ENCODE peak calls at places on chromosomes 5 and 9, in four cellular contexts. C, P, U and Q are unnamed samples. For H4K20me1, the result is how much of the 10 kb centered on the place peaks cover.

GRCh38 chr9:112971415-112971814 is 40.6 kb downstream of the ZNF883 start:
- DNase-seq in C (peak), P (no peak), U (peak), Q (peak)

GRCh38 chr5:1391691-1392090 is 46.8 kb upstream of the CLPTM1L start:
- DNase-seq in C (no peak), P (no peak), U (no peak), Q (no peak)

GRCh38 chr9:21392270-21392669 is 7.1 kb upstream of the IFNA2 start:
- DNase-seq in C (peak), P (no peak), U (peak), Q (peak)

GRCh38 chr5:14302343-14302742 is 159.2 kb downstream of the TRIO start:
- DNase-seq in C (no peak), P (no peak), U (no peak), Q (no peak)

GRCh38 chr5:127871448-127872153 is 168.4 kb downstream of the CCDC192 start:
- DNase-seq in C (no peak), P (no peak), U (no peak), Q (no peak)

GRCh38 chr9:137426018-137426681 is 3.0 kb downstream of the NOXA1 start:
- DNase-seq in C (no peak), P (no peak), U (no peak), Q (no peak)

GRCh38 chr5:10704949-10705621 is 55.9 kb downstream of the DAP start:
- DNase-seq in C (peak), P (peak), U (no peak), Q (no peak)

GRCh38 chr5:126234563-126235195 is 188.5 kb upstream of the GRAMD2B start:
- DNase-seq in C (peak), P (peak), U (peak), Q (peak)

GRCh38 chr5:149497357-149497756 is 53.9 kb downstream of the CSNK1A1 start:
- DNase-seq in C (no peak), P (peak), U (peak), Q (no peak)

GRCh38 chr9:4010309-4010708 is 289.6 kb downstream of the GLIS3 start:
- DNase-seq in C (no peak), P (no peak), U (no peak), Q (no peak)

GRCh38 chr9:73577867-73578266 is 426.2 kb downstream of the ANXA1 start:
- DNase-seq in C (no peak), P (no peak), U (no peak), Q (no peak)

GRCh38 chr5:71922584-71923106 is 184.6 kb upstream of the MAP1B start:
- DNase-seq in C (peak), P (no peak), U (no peak), Q (no peak)

GRCh38 chr5:62562867-62563266 is 15.8 kb upstream of the LRRC70 start:
- DNase-seq in C (no peak), P (no peak), U (no peak), Q (no peak)

GRCh38 chr5:67059747-67060490 is 136.7 kb downstream of the CD180 start:
- DNase-seq in C (no peak), P (peak), U (no peak), Q (no peak)

GRCh38 chr5:84382363-84383295 is 2.1 kb downstream of the EDIL3 start:
- DNase-seq in C (no peak), P (peak), U (peak), Q (no peak)

GRCh38 chr5:155883966-155884555 is 442.9 kb upstream of the SGCD start:
- DNase-seq in C (no peak), P (no peak), U (no peak), Q (no peak)

GRCh38 chr5:168007286-168007685 is 284.2 kb upstream of the WWC1 start:
- DNase-seq in C (no peak), P (no peak), U (no peak), Q (no peak)

GRCh38 chr5:151051066-151051930 is 29.5 kb downstream of the TNIP1 start:
- DNase-seq in C (peak), P (peak), U (peak), Q (peak)

GRCh38 chr5:58787982-58788381 is 205.1 kb downstream of the RAB3C start:
- DNase-seq in C (no peak), P (no peak), U (no peak), Q (no peak)

GRCh38 chr9:15211994-15212501 is 95.0 kb downstream of the TTC39B start:
- DNase-seq in C (no peak), P (peak), U (no peak), Q (no peak)

GRCh38 chr5:149271195-149271716 is 403 bp upstream of the AFAP1L1 start:
- DNase-seq in C (no peak), P (no peak), U (peak), Q (no peak)

GRCh38 chr5:126884269-126884819 is 107.4 kb downstream of the LMNB1 start:
- DNase-seq in C (peak), P (peak), U (no peak), Q (no peak)

GRCh38 chr5:66169534-66169933 is 25.4 kb downstream of the SREK1 start:
- DNase-seq in C (no peak), P (no peak), U (no peak), Q (peak)

GRCh38 chr5:159099049-159099760 is 511 bp downstream of the EBF1 start:
- DNase-seq in C (no peak), P (peak), U (peak), Q (peak)

GRCh38 chr5:149486726-149487635 is 64.3 kb downstream of the CSNK1A1 start:
- DNase-seq in C (no peak), P (peak), U (no peak), Q (no peak)

GRCh38 chr5:95892784-95893354 is 68.8 kb downstream of the ELL2 start:
- DNase-seq in C (peak), P (peak), U (peak), Q (peak)

GRCh38 chr5:149002053-149002452 is 60.8 kb downstream of the SH3TC2 start:
- DNase-seq in C (peak), P (peak), U (peak), Q (no peak)

GRCh38 chr5:69083412-69083811 is 10.4 kb upstream of the SLC30A5 start:
- DNase-seq in C (peak), P (no peak), U (peak), Q (no peak)

GRCh38 chr9:135502168-135502872 is 1.8 kb downstream of the MRPS2 start:
- DNase-seq in C (no peak), P (no peak), U (no peak), Q (no peak)

GRCh38 chr5:79842006-79842881 is 148.8 kb downstream of the MTX3 start:
- DNase-seq in C (no peak), P (no peak), U (no peak), Q (no peak)

GRCh38 chr5:125526940-125527339 is 780.5 kb upstream of the ZNF608 start:
- DNase-seq in C (no peak), P (no peak), U (peak), Q (no peak)

GRCh38 chr5:23440703-23441102 is 66.7 kb upstream of the PRDM9 start:
- DNase-seq in C (no peak), P (no peak), U (no peak), Q (no peak)

GRCh38 chr9:125544988-125545651 is 161.9 kb downstream of the MAPKAP1 start:
- DNase-seq in C (no peak), P (peak), U (no peak), Q (no peak)

GRCh38 chr9:125549465-125550215 is 157.4 kb downstream of the MAPKAP1 start:
- DNase-seq in C (no peak), P (peak), U (no peak), Q (no peak)

GRCh38 chr9:125548141-125548540 is 158.9 kb downstream of the MAPKAP1 start:
- DNase-seq in C (no peak), P (no peak), U (no peak), Q (no peak)

GRCh38 chr9:125550216-125550614 is 156.8 kb downstream of the MAPKAP1 start:
- DNase-seq in C (no peak), P (peak), U (no peak), Q (no peak)

GRCh38 chr9:125547383-125547782 is 159.6 kb downstream of the MAPKAP1 start:
- DNase-seq in C (no peak), P (no peak), U (peak), Q (no peak)
- H3K27ac ChIP-seq in C (no peak), P (no peak), U (peak), Q (no peak)

GRCh38 chr5:180139731-180140626 is 68.4 kb upstream of the RNF130 start:
- DNase-seq in C (no peak), P (no peak), U (no peak), Q (no peak)

GRCh38 chr5:180140627-180141006 is 68.4 kb downstream of the RASGEF1C start:
- DNase-seq in C (no peak), P (no peak), U (no peak), Q (no peak)

GRCh38 chr5:180138214-180138975 is 66.8 kb upstream of the RNF130 start:
- DNase-seq in C (no peak), P (no peak), U (no peak), Q (no peak)

GRCh38 chr5:180137401-180138213 is 66.0 kb upstream of the RNF130 start:
- DNase-seq in C (no peak), P (no peak), U (no peak), Q (no peak)

GRCh38 chr5:180138976-180139730 is 67.6 kb upstream of the RNF130 start:
- DNase-seq in C (no peak), P (no peak), U (no peak), Q (no peak)
- H4K20me1 ChIP-seq in C (under half), P (under half), U (under half), Q (under half)

DNA sequence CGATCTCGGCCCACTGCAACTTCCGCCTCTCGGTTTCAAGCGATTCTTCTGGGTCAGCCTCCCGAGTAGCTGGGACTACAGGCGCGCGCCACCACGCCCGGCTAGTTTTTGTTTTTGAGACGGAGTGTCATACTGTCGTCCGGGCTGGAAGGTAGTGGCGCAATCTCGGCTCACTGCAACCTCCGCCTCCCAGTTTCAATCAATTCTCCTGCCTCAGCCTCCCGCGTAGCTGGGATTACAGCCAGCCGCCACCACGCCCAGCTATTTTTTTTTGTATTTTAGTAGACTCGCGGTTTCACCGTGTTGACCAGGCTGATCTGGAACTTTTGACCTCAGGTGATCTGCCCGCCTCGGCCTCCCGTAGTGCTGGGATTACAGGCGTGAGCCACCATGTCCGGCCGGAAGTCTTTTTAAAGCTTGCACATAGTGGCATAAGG is 1.2 kb downstream of the SMC5 start:
- DNase-seq in C (no peak), P (no peak), U (no peak), Q (no peak)
- H3K27ac ChIP-seq in C (peak), P (peak), U (no peak), Q (no peak)

DNA sequence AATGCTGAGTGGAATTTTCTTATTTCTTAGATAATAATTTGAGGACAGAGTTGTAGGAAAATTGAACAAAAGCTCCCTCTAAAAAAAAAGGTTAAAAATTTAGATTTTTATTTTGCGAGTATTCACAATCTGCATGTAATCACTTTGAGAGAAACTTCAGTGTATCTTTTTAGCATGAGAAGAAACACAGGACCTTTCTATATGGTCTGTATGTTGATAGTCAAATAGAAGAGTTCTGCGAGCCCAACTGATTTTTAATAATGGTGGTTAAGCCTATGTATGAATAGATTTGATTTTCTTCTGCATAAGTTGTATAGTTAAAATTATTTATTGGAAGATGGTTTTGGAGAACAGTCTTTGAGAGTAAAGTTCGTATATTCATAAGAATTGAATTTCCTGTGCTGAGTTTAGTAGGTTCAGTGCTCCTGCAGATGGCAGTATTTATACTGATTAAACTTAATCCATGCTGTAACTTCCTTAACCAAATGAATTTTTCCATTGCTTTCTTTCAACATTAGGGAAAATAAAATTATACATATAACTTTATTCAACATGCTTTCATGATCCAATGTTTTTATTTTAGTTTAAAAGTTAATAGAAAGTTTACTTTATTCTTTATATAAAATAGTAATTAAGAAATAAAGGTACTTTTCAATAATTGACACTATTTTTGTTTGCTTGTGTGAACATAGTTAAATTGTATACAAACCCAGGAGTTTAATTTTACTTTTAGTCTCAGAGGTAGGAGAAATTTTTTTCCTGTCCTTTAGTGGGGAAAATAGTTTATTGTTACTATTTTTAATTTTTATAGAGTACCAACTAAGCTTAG is 19.6 kb downstream of the TCERG1 start:
- DNase-seq in C (no peak), P (peak), U (peak), Q (peak)
- H4K20me1 ChIP-seq in C (half or more), P (under half), U (under half), Q (under half)

DNA sequence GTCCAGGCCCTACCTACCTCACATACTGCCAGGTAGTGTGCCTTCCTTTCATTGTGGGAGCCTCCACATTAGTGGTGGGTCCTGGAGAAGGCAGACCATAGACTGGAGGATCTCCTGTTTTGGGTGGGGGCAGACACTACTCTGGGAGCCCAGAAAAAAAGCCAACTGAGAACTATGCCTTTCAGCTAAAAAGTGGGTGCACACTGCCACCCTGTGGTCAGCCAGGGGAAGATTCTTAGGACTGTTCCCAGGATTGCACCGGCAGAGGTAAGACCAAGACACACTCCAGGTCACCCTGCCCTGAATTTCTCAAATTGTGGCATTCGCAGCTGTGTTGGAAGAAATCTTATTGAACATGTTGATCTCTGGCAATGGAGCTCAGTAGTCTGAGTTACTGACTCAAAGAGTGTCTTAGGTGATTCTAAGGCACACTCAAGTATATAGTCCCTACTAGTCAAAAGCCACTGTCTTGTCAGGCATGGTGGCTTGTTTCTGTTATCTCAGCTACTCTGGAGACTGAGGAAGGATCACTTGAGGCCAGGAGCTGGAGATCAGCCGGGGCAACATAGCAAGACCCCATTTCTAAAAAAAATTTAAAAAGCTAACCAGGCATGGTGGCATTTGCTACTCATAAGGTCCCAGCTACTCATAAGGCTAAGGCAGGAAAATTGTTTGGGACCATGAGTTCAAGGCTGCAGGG is 3.6 kb downstream of the SIGMAR1 start:
- DNase-seq in C (no peak), P (peak), U (peak), Q (peak)
- H3K27ac ChIP-seq in C (no peak), P (no peak), U (no peak), Q (no peak)

GRCh38 chr9:129812385-129812784 is 9.4 kb downstream of the TOR1B start:
- DNase-seq in C (no peak), P (no peak), U (no peak), Q (no peak)

GRCh38 chr9:129809346-129809745 is 6.4 kb downstream of the TOR1B start:
- DNase-seq in C (no peak), P (no peak), U (no peak), Q (no peak)

GRCh38 chr9:129810788-129811187 is 7.8 kb downstream of the TOR1B start:
- DNase-seq in C (no peak), P (no peak), U (no peak), Q (no peak)

GRCh38 chr9:129811967-129812363 is 9.0 kb downstream of the TOR1B start:
- DNase-seq in C (no peak), P (no peak), U (no peak), Q (peak)

GRCh38 chr9:129810116-129810515 is 7.1 kb downstream of the TOR1B start:
- DNase-seq in C (no peak), P (no peak), U (no peak), Q (no peak)
- H4K20me1 ChIP-seq in C (under half), P (under half), U (under half), Q (under half)

GRCh38 chr9:87615547-87616148 is 110.3 kb upstream of the CTSL start:
- DNase-seq in C (no peak), P (no peak), U (no peak), Q (no peak)
- H3K27ac ChIP-seq in C (no peak), P (no peak), U (no peak), Q (no peak)

GRCh38 chr5:61440596-61440995 is 108.5 kb downstream of the ZSWIM6 start:
- DNase-seq in C (no peak), P (no peak), U (no peak), Q (no peak)
- H4K20me1 ChIP-seq in C (under half), P (under half), U (under half), Q (under half)

GRCh38 chr9:133979921-133980863 is 11.9 kb downstream of the VAV2 start:
- DNase-seq in C (no peak), P (no peak), U (no peak), Q (peak)
- H3K27ac ChIP-seq in C (no peak), P (peak), U (peak), Q (peak)

GRCh38 chr5:116524966-116525365 is 49.7 kb downstream of the SEMA6A start:
- DNase-seq in C (no peak), P (no peak), U (no peak), Q (no peak)
- H4K20me1 ChIP-seq in C (under half), P (under half), U (half or more), Q (under half)